ENCODE peak calls at places on chromosomes 4 and X, in six cellular contexts. D is stimulated activated CD4-positive, alpha-beta T cell treated with anti-CD3 and anti-CD28 coated beads, Interleukin-1b, Interleukin-23, amount 100 ng/mL, for 1 hour; M is PC-9; P is NCI-H2107; A is NCI-H748 treated with DMSO at 0.1 percent for 48 hours; E is HFFc6. J is an unnamed sample.

GRCh38 chrX:131985526-131986049 is 37.5 kb upstream of the STK26 start:
- DNase-seq in D (no peak), M (no peak), P (no peak), A (no peak), E (no peak), J (no peak)

GRCh38 chrX:15336023-15336413 is 695 bp upstream of the PIGA start:
- DNase-seq in D (no peak), M (peak), P (no peak), A (peak), E (peak), J (peak)

GRCh38 chr4:169332595-169332994 is 61.8 kb upstream of the SH3RF1 start:
- DNase-seq in D (no peak), M (no peak), P (no peak), A (no peak), E (no peak), J (no peak)

GRCh38 chr4:155854597-155855226 is 11.4 kb downstream of the ASIC5 start:
- DNase-seq in D (no peak), M (no peak), P (no peak), A (no peak), E (peak), J (no peak)

GRCh38 chrX:56793533-56794320 is 64.7 kb downstream of the NBDY start:
- DNase-seq in D (no peak), M (no peak), P (no peak), A (no peak), E (no peak), J (no peak)

GRCh38 chr4:2408401-2408958 is 10.0 kb downstream of the ZFYVE28 start:
- DNase-seq in D (no peak), M (peak), P (no peak), A (no peak), E (no peak), J (peak)

GRCh38 chr4:152784490-152785195 is 4.9 kb downstream of the ARFIP1 start:
- DNase-seq in D (no peak), M (no peak), P (no peak), A (no peak), E (peak), J (peak)

GRCh38 chr4:71498002-71498401 is 159.2 kb downstream of the SLC4A4 start:
- DNase-seq in D (no peak), M (no peak), P (no peak), A (peak), E (peak), J (no peak)

GRCh38 chr4:150348079-150348478 is 233.9 kb upstream of the MAB21L2 start:
- DNase-seq in D (no peak), M (peak), P (no peak), A (no peak), E (peak), J (no peak)

GRCh38 chr4:159248383-159249178 is 145.7 kb downstream of the RAPGEF2 start:
- DNase-seq in D (no peak), M (no peak), P (peak), A (no peak), E (peak), J (no peak)

GRCh38 chr4:1720163-1720983 is 750 bp downstream of the TMEM129 start:
- DNase-seq in D (no peak), M (no peak), P (no peak), A (no peak), E (peak), J (no peak)

GRCh38 chr4:47075919-47076318 is 44.6 kb downstream of the GABRB1 start:
- DNase-seq in D (no peak), M (no peak), P (no peak), A (no peak), E (no peak), J (no peak)

GRCh38 chr4:146318894-146319293 is 104.6 kb downstream of the REELD1 start:
- DNase-seq in D (no peak), M (no peak), P (no peak), A (no peak), E (no peak), J (no peak)